ENCODE peak calls at places on chromosomes 16 and 17, in four cellular contexts. L is activated naive CD4-positive, alpha-beta T cell; E is effector memory CD4-positive, alpha-beta T cell; N is NCI-H446. F is an unnamed sample.

GRCh38 chr17:27569257-27569722 is 61.7 kb upstream of the LGALS9 start:
- DNase-seq in E (peak; percentile 6), L (no peak), N (no peak), F (peak; percentile 56)

GRCh38 chr17:7445011-7445927 is at the start of gene CHRNB1:
- DNase-seq in L (no peak), E (no peak), N (no peak), F (no peak)

GRCh38 chr16:55294947-55295346 is 29.1 kb upstream of the IRX6 start:
- DNase-seq in N (no peak), E (no peak), L (no peak), F (no peak)

GRCh38 chr17:80961516-80961915 is 30.1 kb upstream of the CHMP6 start:
- DNase-seq in E (no peak), N (no peak), L (no peak), F (no peak)

GRCh38 chr16:73254983-73255382 is 207.1 kb upstream of the ZFHX3 start:
- DNase-seq in N (no peak), E (no peak), L (no peak), F (no peak)

GRCh38 chr16:68382296-68382718 is 66.0 kb downstream of the SMPD3 start:
- DNase-seq in N (no peak), E (no peak), L (no peak), F (peak; percentile 56)

GRCh38 chr17:5705876-5706420 is 121.6 kb upstream of the NLRP1 start:
- DNase-seq in L (no peak), E (no peak), N (no peak), F (no peak)

GRCh38 chr16:57787519-57787905 is 14.8 kb downstream of the KIFC3 start:
- DNase-seq in E (no peak), L (no peak), N (no peak), F (no peak)

GRCh38 chr17:12522743-12523181 is 142.9 kb upstream of the MYOCD start:
- DNase-seq in L (no peak), N (no peak), E (no peak), F (no peak)

GRCh38 chr16:85555549-85556455 is 57.3 kb upstream of the GSE1 start:
- DNase-seq in N (peak; percentile 40), E (no peak), L (no peak), F (no peak)